ENCODE peak calls at places on chromosomes 5 and 9, in seven cellular contexts. One of them, this sample, is unnamed.

GRCh38 chr5:38941912-38942311 is 96.1 kb downstream of the OSMR start:
- DNase-seq in endothelial cell: no peak
- DNase-seq in glutamatergic neuron: no peak
- DNase-seq in amygdala: no peak
- DNase-seq in neural crest cell: no peak
- DNase-seq in epithelial cell of esophagus: no peak
- DNase-seq in activated T-cell treated with anti-CD3 and anti-CD28 coated beads for 1 hour: no peak
- DNase-seq in this sample: no peak

GRCh38 chr5:31122998-31123950 is 70.2 kb upstream of the CDH6 start:
- DNase-seq in endothelial cell: no peak
- DNase-seq in glutamatergic neuron: no peak
- DNase-seq in amygdala: no peak
- DNase-seq in neural crest cell: no peak
- DNase-seq in epithelial cell of esophagus: peak
- DNase-seq in activated T-cell treated with anti-CD3 and anti-CD28 coated beads for 1 hour: no peak
- DNase-seq in this sample: no peak

GRCh38 chr5:114192108-114192507 is 169.8 kb upstream of the KCNN2 start:
- DNase-seq in endothelial cell: no peak
- DNase-seq in glutamatergic neuron: no peak
- DNase-seq in amygdala: no peak
- DNase-seq in neural crest cell: no peak
- DNase-seq in epithelial cell of esophagus: peak
- DNase-seq in activated T-cell treated with anti-CD3 and anti-CD28 coated beads for 1 hour: no peak
- DNase-seq in this sample: no peak

GRCh38 chr9:81722277-81722676 is 32.9 kb upstream of the TLE1 start:
- DNase-seq in endothelial cell: no peak
- DNase-seq in glutamatergic neuron: no peak
- DNase-seq in amygdala: no peak
- DNase-seq in neural crest cell: no peak
- DNase-seq in epithelial cell of esophagus: no peak
- DNase-seq in activated T-cell treated with anti-CD3 and anti-CD28 coated beads for 1 hour: no peak
- DNase-seq in this sample: no peak

GRCh38 chr9:33202552-33203300 is 35.6 kb upstream of the B4GALT1 start:
- DNase-seq in endothelial cell: no peak
- DNase-seq in glutamatergic neuron: no peak
- DNase-seq in amygdala: no peak
- DNase-seq in neural crest cell: no peak
- DNase-seq in epithelial cell of esophagus: no peak
- DNase-seq in activated T-cell treated with anti-CD3 and anti-CD28 coated beads for 1 hour: no peak
- DNase-seq in this sample: peak

GRCh38 chr9:125652771-125653170 is 54.2 kb downstream of the MAPKAP1 start:
- DNase-seq in endothelial cell: no peak
- DNase-seq in glutamatergic neuron: no peak
- DNase-seq in amygdala: no peak
- DNase-seq in neural crest cell: no peak
- DNase-seq in epithelial cell of esophagus: no peak
- DNase-seq in activated T-cell treated with anti-CD3 and anti-CD28 coated beads for 1 hour: no peak
- DNase-seq in this sample: no peak

GRCh38 chr5:119315516-119315949 is 40.3 kb upstream of the TNFAIP8 start:
- DNase-seq in endothelial cell: no peak
- DNase-seq in glutamatergic neuron: no peak
- DNase-seq in amygdala: no peak
- DNase-seq in neural crest cell: no peak
- DNase-seq in epithelial cell of esophagus: peak
- DNase-seq in activated T-cell treated with anti-CD3 and anti-CD28 coated beads for 1 hour: no peak
- DNase-seq in this sample: peak

GRCh38 chr9:3863114-3863528 is 337.3 kb upstream of the RFX3 start:
- DNase-seq in endothelial cell: no peak
- DNase-seq in glutamatergic neuron: no peak
- DNase-seq in amygdala: no peak
- DNase-seq in neural crest cell: no peak
- DNase-seq in epithelial cell of esophagus: peak
- DNase-seq in activated T-cell treated with anti-CD3 and anti-CD28 coated beads for 1 hour: no peak
- DNase-seq in this sample: no peak

This sample was measured in GM10248.